ENCODE peak calls at places on chromosomes 1 and 21, in six cellular contexts. One of them, this sample, is unnamed.

GRCh38 chr1:112727716-112728115 is 12.6 kb upstream of the PPM1J start:
- DNase-seq in breast epithelium: no peak
- DNase-seq in neural progenitor cell: no peak
- DNase-seq in mammary epithelial cell: no peak
- DNase-seq in prostate gland: no peak
- DNase-seq in CD8-positive, alpha-beta T cell: no peak
- DNase-seq in this sample: no peak

GRCh38 chr1:54342306-54342705 is 63.9 kb downstream of the SSBP3 start:
- DNase-seq in CD8-positive, alpha-beta T cell: no peak
- DNase-seq in prostate gland: no peak
- DNase-seq in breast epithelium: no peak
- DNase-seq in neural progenitor cell: no peak
- DNase-seq in mammary epithelial cell: no peak
- DNase-seq in this sample: no peak

GRCh38 chr1:50163674-50164073 is 55.0 kb downstream of the ELAVL4 start:
- DNase-seq in CD8-positive, alpha-beta T cell: no peak
- DNase-seq in mammary epithelial cell: no peak
- DNase-seq in prostate gland: no peak
- DNase-seq in neural progenitor cell: no peak
- DNase-seq in breast epithelium: no peak
- DNase-seq in this sample: no peak

GRCh38 chr1:57800341-57800740 is 376.5 kb upstream of the DAB1 start:
- DNase-seq in prostate gland: no peak
- DNase-seq in mammary epithelial cell: no peak
- DNase-seq in breast epithelium: no peak
- DNase-seq in CD8-positive, alpha-beta T cell: no peak
- DNase-seq in neural progenitor cell: no peak
- DNase-seq in this sample: no peak

GRCh38 chr1:157195521-157196244 is 57.5 kb upstream of the ETV3 start:
- DNase-seq in mammary epithelial cell: no peak
- DNase-seq in CD8-positive, alpha-beta T cell: no peak
- DNase-seq in neural progenitor cell: no peak
- DNase-seq in breast epithelium: no peak
- DNase-seq in prostate gland: no peak
- DNase-seq in this sample: no peak

GRCh38 chr1:87833158-87833557 is 504.5 kb downstream of the LMO4 start:
- DNase-seq in CD8-positive, alpha-beta T cell: no peak
- DNase-seq in mammary epithelial cell: no peak
- DNase-seq in neural progenitor cell: no peak
- DNase-seq in breast epithelium: no peak
- DNase-seq in prostate gland: no peak
- DNase-seq in this sample: no peak

GRCh38 chr21:40680311-40680710 is 166.6 kb downstream of the DSCAM start:
- DNase-seq in mammary epithelial cell: no peak
- DNase-seq in neural progenitor cell: peak; percentile 13
- DNase-seq in prostate gland: no peak
- DNase-seq in breast epithelium: no peak
- DNase-seq in CD8-positive, alpha-beta T cell: no peak
- DNase-seq in this sample: no peak

GRCh38 chr21:46035809-46036695 is 54.5 kb downstream of the COL6A1 start:
- DNase-seq in neural progenitor cell: no peak
- DNase-seq in breast epithelium: no peak
- DNase-seq in mammary epithelial cell: no peak
- DNase-seq in CD8-positive, alpha-beta T cell: no peak
- DNase-seq in prostate gland: no peak
- DNase-seq in this sample: no peak

GRCh38 chr1:96253281-96254035 is 468.1 kb upstream of the PTBP2 start:
- DNase-seq in CD8-positive, alpha-beta T cell: no peak
- DNase-seq in breast epithelium: no peak
- DNase-seq in neural progenitor cell: no peak
- DNase-seq in prostate gland: no peak
- DNase-seq in mammary epithelial cell: no peak
- DNase-seq in this sample: no peak

GRCh38 chr1:207115269-207115668 is 11.2 kb downstream of the C4BPA start:
- DNase-seq in CD8-positive, alpha-beta T cell: no peak
- DNase-seq in breast epithelium: no peak
- DNase-seq in prostate gland: no peak
- DNase-seq in neural progenitor cell: no peak
- DNase-seq in mammary epithelial cell: no peak
- DNase-seq in this sample: no peak

GRCh38 chr1:113765306-113765705 is 6.0 kb upstream of the PHTF1 start:
- DNase-seq in neural progenitor cell: no peak
- DNase-seq in mammary epithelial cell: no peak
- DNase-seq in prostate gland: no peak
- DNase-seq in breast epithelium: no peak
- DNase-seq in CD8-positive, alpha-beta T cell: no peak
- DNase-seq in this sample: no peak

GRCh38 chr1:231808990-231809389 is 182.4 kb downstream of the DISC1 start:
- DNase-seq in neural progenitor cell: no peak
- DNase-seq in mammary epithelial cell: peak; percentile 61
- DNase-seq in prostate gland: no peak
- DNase-seq in breast epithelium: no peak
- DNase-seq in CD8-positive, alpha-beta T cell: no peak
- DNase-seq in this sample: no peak

GRCh38 chr1:167425482-167425881 is 92.8 kb downstream of the CD247 start:
- DNase-seq in CD8-positive, alpha-beta T cell: no peak
- DNase-seq in breast epithelium: no peak
- DNase-seq in neural progenitor cell: peak; percentile 37
- DNase-seq in mammary epithelial cell: no peak
- DNase-seq in prostate gland: no peak
- DNase-seq in this sample: no peak

GRCh38 chr1:54003249-54003646 is 14.7 kb downstream of the LDLRAD1 start:
- DNase-seq in CD8-positive, alpha-beta T cell: peak; percentile 21
- DNase-seq in breast epithelium: no peak
- DNase-seq in mammary epithelial cell: no peak
- DNase-seq in prostate gland: no peak
- DNase-seq in neural progenitor cell: no peak
- DNase-seq in this sample: no peak

GRCh38 chr1:29875557-29876028 is 639.3 kb downstream of the PTPRU start:
- DNase-seq in neural progenitor cell: no peak
- DNase-seq in mammary epithelial cell: peak; percentile 38
- DNase-seq in prostate gland: no peak
- DNase-seq in CD8-positive, alpha-beta T cell: no peak
- DNase-seq in breast epithelium: no peak
- DNase-seq in this sample: no peak

GRCh38 chr1:218426343-218426657 is 81.2 kb downstream of the TGFB2 start:
- DNase-seq in neural progenitor cell: no peak
- DNase-seq in prostate gland: no peak
- DNase-seq in mammary epithelial cell: peak; percentile 86
- DNase-seq in CD8-positive, alpha-beta T cell: no peak
- DNase-seq in breast epithelium: peak; percentile 50
- DNase-seq in this sample: no peak

GRCh38 chr1:13813398-13814012 is 113.5 kb downstream of the PRDM2 start:
- DNase-seq in neural progenitor cell: peak; percentile 72
- DNase-seq in breast epithelium: no peak
- DNase-seq in mammary epithelial cell: no peak
- DNase-seq in prostate gland: no peak
- DNase-seq in CD8-positive, alpha-beta T cell: peak; percentile 69
- DNase-seq in this sample: peak; percentile 24

GRCh38 chr1:198848206-198848605 is 209.4 kb downstream of the PTPRC start:
- DNase-seq in neural progenitor cell: no peak
- DNase-seq in prostate gland: no peak
- DNase-seq in CD8-positive, alpha-beta T cell: no peak
- DNase-seq in breast epithelium: no peak
- DNase-seq in mammary epithelial cell: no peak
- DNase-seq in this sample: no peak

GRCh38 chr1:146031476-146031875 is 9.9 kb upstream of the HJV start:
- DNase-seq in prostate gland: no peak
- DNase-seq in mammary epithelial cell: no peak
- DNase-seq in breast epithelium: no peak
- DNase-seq in neural progenitor cell: no peak
- DNase-seq in CD8-positive, alpha-beta T cell: no peak
- DNase-seq in this sample: no peak

GRCh38 chr1:17955302-17956285 is 152.0 kb upstream of the IGSF21 start:
- DNase-seq in breast epithelium: no peak
- DNase-seq in neural progenitor cell: no peak
- DNase-seq in mammary epithelial cell: peak; percentile 17
- DNase-seq in CD8-positive, alpha-beta T cell: no peak
- DNase-seq in prostate gland: no peak
- DNase-seq in this sample: no peak

GRCh38 chr1:104593418-104594187 is 843.9 kb downstream of the AMY1C start:
- DNase-seq in mammary epithelial cell: no peak
- DNase-seq in prostate gland: no peak
- DNase-seq in breast epithelium: no peak
- DNase-seq in neural progenitor cell: no peak
- DNase-seq in CD8-positive, alpha-beta T cell: no peak
- DNase-seq in this sample: no peak

GRCh38 chr1:228457017-228457395 is 30.2 kb upstream of the RNF187 start:
- DNase-seq in breast epithelium: no peak
- DNase-seq in neural progenitor cell: no peak
- DNase-seq in mammary epithelial cell: no peak
- DNase-seq in CD8-positive, alpha-beta T cell: no peak
- DNase-seq in prostate gland: no peak
- DNase-seq in this sample: no peak

GRCh38 chr21:33801424-33802405 is 113.9 kb downstream of the ATP5PO start:
- DNase-seq in CD8-positive, alpha-beta T cell: no peak
- DNase-seq in prostate gland: peak; percentile 95
- DNase-seq in breast epithelium: peak; percentile 62
- DNase-seq in mammary epithelial cell: peak; percentile 96
- DNase-seq in neural progenitor cell: peak; percentile 66
- DNase-seq in this sample: no peak
- H3K27ac ChIP-seq in CD8-positive, alpha-beta T cell: no peak overlapping the region
- H3K27ac ChIP-seq in prostate gland: peak overlapping the region; percentile 73
- H3K27ac ChIP-seq in breast epithelium: peak overlapping the region; percentile 70
- H3K27ac ChIP-seq in mammary epithelial cell: peak overlapping the region; percentile 68
- H3K27ac ChIP-seq in neural progenitor cell: peak overlapping the region; percentile 60
- H3K27ac ChIP-seq in this sample: no peak overlapping the region

GRCh38 chr1:9207715-9208114 is 26.9 kb upstream of the H6PD start:
- DNase-seq in prostate gland: no peak
- DNase-seq in mammary epithelial cell: no peak
- DNase-seq in neural progenitor cell: no peak
- DNase-seq in breast epithelium: no peak
- DNase-seq in CD8-positive, alpha-beta T cell: no peak
- DNase-seq in this sample: no peak

GRCh38 chr1:9213956-9214355 is 20.6 kb upstream of the H6PD start:
- DNase-seq in breast epithelium: no peak
- DNase-seq in neural progenitor cell: no peak
- DNase-seq in mammary epithelial cell: no peak
- DNase-seq in prostate gland: no peak
- DNase-seq in CD8-positive, alpha-beta T cell: no peak
- DNase-seq in this sample: no peak

GRCh38 chr1:9212735-9213134 is 21.8 kb upstream of the H6PD start:
- DNase-seq in mammary epithelial cell: no peak
- DNase-seq in breast epithelium: no peak
- DNase-seq in prostate gland: no peak
- DNase-seq in CD8-positive, alpha-beta T cell: no peak
- DNase-seq in neural progenitor cell: no peak
- DNase-seq in this sample: no peak

GRCh38 chr1:9207086-9207485 is 27.5 kb upstream of the H6PD start:
- DNase-seq in prostate gland: no peak
- DNase-seq in breast epithelium: no peak
- DNase-seq in CD8-positive, alpha-beta T cell: no peak
- DNase-seq in mammary epithelial cell: peak; percentile 31
- DNase-seq in neural progenitor cell: no peak
- DNase-seq in this sample: no peak

GRCh38 chr1:9211291-9211811 is 23.2 kb upstream of the H6PD start:
- DNase-seq in breast epithelium: no peak
- DNase-seq in CD8-positive, alpha-beta T cell: no peak
- DNase-seq in prostate gland: no peak
- DNase-seq in mammary epithelial cell: no peak
- DNase-seq in neural progenitor cell: no peak
- DNase-seq in this sample: no peak
- H3K27ac ChIP-seq in breast epithelium: no peak overlapping the region
- H3K27ac ChIP-seq in CD8-positive, alpha-beta T cell: no peak overlapping the region
- H3K27ac ChIP-seq in prostate gland: no peak overlapping the region
- H3K27ac ChIP-seq in mammary epithelial cell: no peak overlapping the region
- H3K27ac ChIP-seq in neural progenitor cell: no peak overlapping the region
- H3K27ac ChIP-seq in this sample: no peak overlapping the region

GRCh38 chr1:205441716-205442050 is 14.2 kb downstream of the BLACAT1 start:
- DNase-seq in breast epithelium: no peak
- DNase-seq in prostate gland: no peak
- DNase-seq in mammary epithelial cell: no peak
- DNase-seq in CD8-positive, alpha-beta T cell: no peak
- DNase-seq in neural progenitor cell: no peak
- DNase-seq in this sample: no peak
- H3K27ac ChIP-seq in breast epithelium: peak overlapping the region; percentile 89
- H3K27ac ChIP-seq in prostate gland: no peak overlapping the region
- H3K27ac ChIP-seq in mammary epithelial cell: peak overlapping the region; percentile 80
- H3K27ac ChIP-seq in CD8-positive, alpha-beta T cell: no peak overlapping the region
- H3K27ac ChIP-seq in neural progenitor cell: no peak overlapping the region
- H3K27ac ChIP-seq in this sample: no peak overlapping the region

GRCh38 chr1:7299994-7300393 is 471.1 kb upstream of the VAMP3 start:
- DNase-seq in CD8-positive, alpha-beta T cell: no peak
- DNase-seq in mammary epithelial cell: no peak
- DNase-seq in prostate gland: no peak
- DNase-seq in neural progenitor cell: no peak
- DNase-seq in breast epithelium: no peak
- DNase-seq in this sample: no peak

GRCh38 chr1:7300893-7301292 is 470.2 kb upstream of the VAMP3 start:
- DNase-seq in neural progenitor cell: no peak
- DNase-seq in breast epithelium: no peak
- DNase-seq in CD8-positive, alpha-beta T cell: no peak
- DNase-seq in prostate gland: no peak
- DNase-seq in mammary epithelial cell: peak; percentile 10
- DNase-seq in this sample: no peak

GRCh38 chr1:7298749-7299151 is 472.3 kb upstream of the VAMP3 start:
- DNase-seq in neural progenitor cell: no peak
- DNase-seq in prostate gland: no peak
- DNase-seq in CD8-positive, alpha-beta T cell: no peak
- DNase-seq in mammary epithelial cell: no peak
- DNase-seq in breast epithelium: no peak
- DNase-seq in this sample: no peak

GRCh38 chr1:7298145-7298544 is 473.0 kb upstream of the VAMP3 start:
- DNase-seq in CD8-positive, alpha-beta T cell: no peak
- DNase-seq in breast epithelium: no peak
- DNase-seq in neural progenitor cell: no peak
- DNase-seq in prostate gland: no peak
- DNase-seq in mammary epithelial cell: no peak
- DNase-seq in this sample: no peak

DNA sequence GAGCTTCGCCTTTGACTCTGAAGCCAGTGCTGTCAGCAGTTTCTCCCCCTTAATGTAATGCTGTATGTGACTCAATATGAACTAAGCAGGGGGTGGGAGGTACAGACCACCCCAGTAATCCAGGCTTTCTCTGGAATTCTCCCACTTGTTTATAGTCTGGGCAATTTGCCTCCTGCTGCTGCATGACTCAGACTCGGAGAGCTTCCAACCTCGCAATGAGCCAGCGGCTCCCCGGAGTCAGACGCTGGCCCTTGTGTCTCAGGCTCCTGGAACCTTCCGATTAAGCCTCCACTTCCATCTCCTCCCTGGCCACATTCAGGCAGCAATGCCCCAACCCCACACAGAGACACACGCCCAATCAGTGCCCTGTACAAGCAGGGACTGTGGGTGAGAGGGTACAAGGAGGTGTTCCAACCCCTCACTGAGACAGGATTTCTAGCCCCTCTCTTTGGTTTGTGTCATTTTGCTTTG is 471.7 kb upstream of the VAMP3 start:
- DNase-seq in neural progenitor cell: peak; percentile 55
- DNase-seq in mammary epithelial cell: peak; percentile 70
- DNase-seq in CD8-positive, alpha-beta T cell: peak; percentile 31
- DNase-seq in prostate gland: peak; percentile 21
- DNase-seq in breast epithelium: peak; percentile 30
- DNase-seq in this sample: peak; percentile 80
- H3K27ac ChIP-seq in neural progenitor cell: no peak overlapping the region
- H3K27ac ChIP-seq in mammary epithelial cell: no peak overlapping the region
- H3K27ac ChIP-seq in CD8-positive, alpha-beta T cell: no peak overlapping the region
- H3K27ac ChIP-seq in prostate gland: no peak overlapping the region
- H3K27ac ChIP-seq in breast epithelium: no peak overlapping the region
- H3K27ac ChIP-seq in this sample: no peak overlapping the region

GRCh38 chr1:178541829-178542553 is 29.1 kb downstream of the TEX35 start:
- DNase-seq in CD8-positive, alpha-beta T cell: peak; percentile 73
- DNase-seq in mammary epithelial cell: peak; percentile 9
- DNase-seq in prostate gland: peak; percentile 13
- DNase-seq in breast epithelium: no peak
- DNase-seq in neural progenitor cell: peak; percentile 53
- DNase-seq in this sample: no peak
- H3K27ac ChIP-seq in CD8-positive, alpha-beta T cell: peak overlapping the region; percentile 22
- H3K27ac ChIP-seq in mammary epithelial cell: no peak overlapping the region
- H3K27ac ChIP-seq in prostate gland: peak overlapping the region; percentile 78
- H3K27ac ChIP-seq in breast epithelium: peak overlapping the region; percentile 81
- H3K27ac ChIP-seq in neural progenitor cell: no peak overlapping the region
- H3K27ac ChIP-seq in this sample: peak overlapping the region; percentile 63